ENCODE peak calls at places on chromosomes 11 and 22, in five cellular contexts. One of them, this sample, is unnamed.

GRCh38 chr11:128222245-128222959 is 365.0 kb downstream of the ETS1 start:
- DNase-seq in heart left ventricle: no peak
- DNase-seq in progenitor cell of endocrine pancreas: no peak
- DNase-seq in stimulated activated naive CD4-positive, alpha-beta T cell treated with Interleukin-2 at 50 U/mL for 16 hours: no peak
- DNase-seq in GOT3: no peak
- DNase-seq in this sample: no peak

GRCh38 chr22:36277482-36278291 is 24.8 kb downstream of the APOL1 start:
- DNase-seq in heart left ventricle: no peak
- DNase-seq in progenitor cell of endocrine pancreas: peak
- DNase-seq in stimulated activated naive CD4-positive, alpha-beta T cell treated with Interleukin-2 at 50 U/mL for 16 hours: peak
- DNase-seq in GOT3: peak
- DNase-seq in this sample: peak

GRCh38 chr11:131095501-131096185 is 179.4 kb upstream of the SNX19 start:
- DNase-seq in heart left ventricle: no peak
- DNase-seq in progenitor cell of endocrine pancreas: no peak
- DNase-seq in stimulated activated naive CD4-positive, alpha-beta T cell treated with Interleukin-2 at 50 U/mL for 16 hours: no peak
- DNase-seq in GOT3: no peak
- DNase-seq in this sample: no peak

GRCh38 chr11:70481625-70482528 is 83.5 kb downstream of the CTTN start:
- DNase-seq in heart left ventricle: peak
- DNase-seq in progenitor cell of endocrine pancreas: no peak
- DNase-seq in stimulated activated naive CD4-positive, alpha-beta T cell treated with Interleukin-2 at 50 U/mL for 16 hours: no peak
- DNase-seq in GOT3: no peak
- DNase-seq in this sample: no peak

GRCh38 chr11:116557261-116557660 is 215.5 kb downstream of the BUD13 start:
- DNase-seq in heart left ventricle: no peak
- DNase-seq in progenitor cell of endocrine pancreas: no peak
- DNase-seq in stimulated activated naive CD4-positive, alpha-beta T cell treated with Interleukin-2 at 50 U/mL for 16 hours: no peak
- DNase-seq in GOT3: no peak
- DNase-seq in this sample: no peak

GRCh38 chr22:27876684-27877083 is 42.4 kb downstream of the PITPNB start:
- DNase-seq in heart left ventricle: no peak
- DNase-seq in progenitor cell of endocrine pancreas: no peak
- DNase-seq in stimulated activated naive CD4-positive, alpha-beta T cell treated with Interleukin-2 at 50 U/mL for 16 hours: no peak
- DNase-seq in GOT3: no peak
- DNase-seq in this sample: no peak

GRCh38 chr11:95076416-95076815 is 9.7 kb downstream of the SRSF8 start:
- DNase-seq in heart left ventricle: no peak
- DNase-seq in progenitor cell of endocrine pancreas: no peak
- DNase-seq in stimulated activated naive CD4-positive, alpha-beta T cell treated with Interleukin-2 at 50 U/mL for 16 hours: no peak
- DNase-seq in GOT3: no peak
- DNase-seq in this sample: peak

GRCh38 chr22:50218996-50219727 is 18.4 kb downstream of the SELENOO start:
- DNase-seq in heart left ventricle: peak
- DNase-seq in progenitor cell of endocrine pancreas: no peak
- DNase-seq in stimulated activated naive CD4-positive, alpha-beta T cell treated with Interleukin-2 at 50 U/mL for 16 hours: no peak
- DNase-seq in GOT3: no peak
- DNase-seq in this sample: peak

GRCh38 chr22:37428649-37429586 is 1.6 kb upstream of the ELFN2 start:
- DNase-seq in heart left ventricle: no peak
- DNase-seq in progenitor cell of endocrine pancreas: peak
- DNase-seq in stimulated activated naive CD4-positive, alpha-beta T cell treated with Interleukin-2 at 50 U/mL for 16 hours: peak
- DNase-seq in GOT3: no peak
- DNase-seq in this sample: no peak

This sample was measured in body of pancreas.